ENCODE peak calls at places on chromosomes 13 and 19, in ten cellular contexts. Z is cardiac muscle cell; C is stomach; K is endodermal cell; R is CD8-positive, alpha-beta T cell; D is adrenal gland; E is Panc1; B is tibial artery; I is upper lobe of right lung; W is small intestine. O is an unnamed sample.

GRCh38 chr13:63048648-63049047 is 1633.0 kb upstream of the PCDH20 start:
- DNase-seq in B (no peak), I (no peak), W (no peak), C (no peak), D (no peak), Z (no peak), K (no peak), R (no peak), E (no peak), O (no peak)

GRCh38 chr13:45316210-45316799 is 24.7 kb downstream of the TPT1 start:
- DNase-seq in W (no peak), I (no peak), K (peak; percentile 49), E (no peak), C (no peak), B (no peak), D (no peak), R (no peak), Z (no peak), O (no peak)

GRCh38 chr13:69617587-69617986 is 490.0 kb upstream of the ATXN8OS start:
- DNase-seq in K (no peak), R (no peak), C (no peak), I (no peak), Z (no peak), E (no peak), D (no peak), B (no peak), W (no peak), O (no peak)

GRCh38 chr13:114282143-114282685 is 813 bp downstream of the UPF3A start:
- DNase-seq in K (peak; percentile 75), B (peak; percentile 70), C (peak; percentile 47), I (peak; percentile 78), W (no peak), Z (no peak), D (peak; percentile 56), R (peak; percentile 78), E (no peak), O (peak; percentile 90)

GRCh38 chr19:14979498-14980255 is at the start of gene SLC1A6:
- DNase-seq in D (no peak), E (no peak), B (no peak), C (no peak), K (peak; percentile 90), I (no peak), Z (no peak), R (no peak), W (no peak), O (no peak)

GRCh38 chr19:21765151-21765550 is 2.2 kb downstream of the ZNF100 start:
- DNase-seq in I (no peak), W (no peak), R (no peak), K (no peak), Z (no peak), B (no peak), C (no peak), D (no peak), E (no peak), O (no peak)

GRCh38 chr19:43430976-43431375 is 16.3 kb downstream of the TEX101 start:
- DNase-seq in Z (no peak), E (no peak), I (no peak), R (no peak), K (no peak), D (no peak), W (no peak), B (no peak), C (no peak), O (no peak)

GRCh38 chr13:109790951-109791605 is 4.7 kb upstream of the IRS2 start:
- DNase-seq in I (no peak), E (no peak), B (no peak), Z (peak; percentile 52), R (peak; percentile 43), W (peak; percentile 57), D (peak; percentile 40), K (peak; percentile 75), C (no peak), O (no peak)

GRCh38 chr13:24557121-24557520 is 44.5 kb upstream of the PARP4 start:
- DNase-seq in K (no peak), D (no peak), E (no peak), I (no peak), C (no peak), Z (peak; percentile 29), B (no peak), W (no peak), R (no peak), O (no peak)

GRCh38 chr19:56832352-56832928 is 8.1 kb downstream of the PEG3 start:
- DNase-seq in Z (no peak), R (no peak), W (no peak), K (no peak), B (no peak), D (no peak), E (no peak), C (no peak), I (no peak), O (no peak)

GRCh38 chr13:93079294-93079693 is 147.3 kb upstream of the GPC6 start:
- DNase-seq in D (no peak), E (no peak), C (no peak), I (no peak), Z (peak; percentile 68), B (no peak), W (no peak), K (no peak), R (no peak), O (no peak)

GRCh38 chr13:76397413-76397812 is 488.8 kb downstream of the KCTD12 start:
- DNase-seq in C (no peak), I (no peak), E (no peak), B (no peak), Z (no peak), K (no peak), D (no peak), W (no peak), R (no peak), O (no peak)

GRCh38 chr13:24747248-24748151 is 16.5 kb upstream of the RNF17 start:
- DNase-seq in K (peak; percentile 78), R (no peak), B (no peak), E (no peak), Z (peak; percentile 30), D (no peak), C (no peak), I (peak; percentile 64), W (no peak), O (no peak)

DNA sequence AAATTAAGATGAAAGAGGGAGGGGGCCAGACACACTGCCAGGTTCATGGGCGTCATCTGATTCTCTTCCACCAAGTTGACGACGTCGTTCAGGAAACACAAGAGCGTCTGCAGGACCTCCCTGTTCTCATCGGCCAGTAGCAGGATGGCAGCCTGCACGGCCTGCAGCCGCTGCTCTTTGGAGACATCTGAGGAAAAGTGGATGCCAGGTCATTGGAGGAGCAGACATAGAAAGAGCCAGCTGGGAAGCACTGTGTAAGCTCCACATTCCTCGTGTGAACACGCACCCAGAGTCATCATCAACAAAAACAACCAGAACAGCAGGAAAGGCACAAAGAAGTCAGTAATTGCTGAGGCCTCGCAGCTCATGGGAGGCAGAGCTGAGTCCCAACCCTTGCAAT is 96.5 kb downstream of the KL start:
- DNase-seq in Z (no peak), C (no peak), B (no peak), R (no peak), K (no peak), W (no peak), I (no peak), E (no peak), D (no peak), O (no peak)
- H3K36me3 ChIP-seq in Z (peaks cover 37% of the 10 kb centered on the region), C (peaks cover 77% of the 10 kb centered on the region), B (peaks cover 42% of the 10 kb centered on the region), R (no peaks in the 10 kb centered on the region), K (no peaks in the 10 kb centered on the region), W (no peaks in the 10 kb centered on the region), I (peaks cover 76% of the 10 kb centered on the region), E (no peaks in the 10 kb centered on the region), D (no peaks in the 10 kb centered on the region), O (no peaks in the 10 kb centered on the region)

GRCh38 chr19:4446801-4447200 is 10.8 kb downstream of the UBXN6 start:
- DNase-seq in D (no peak), Z (no peak), K (no peak), W (no peak), R (no peak), C (no peak), B (no peak), E (no peak), I (no peak), O (no peak)
- H3K36me3 ChIP-seq in D (no peaks in the 10 kb centered on the region), Z (peaks cover 35% of the 10 kb centered on the region), K (peaks cover 18% of the 10 kb centered on the region), W (peaks cover 25% of the 10 kb centered on the region), R (peaks cover 16% of the 10 kb centered on the region), C (peaks cover 81% of the 10 kb centered on the region), B (peaks cover 54% of the 10 kb centered on the region), E (no peaks in the 10 kb centered on the region), I (peaks cover 74% of the 10 kb centered on the region), O (peaks cover 81% of the 10 kb centered on the region)

GRCh38 chr19:1819211-1819975 is 7.3 kb upstream of the ATP8B3 start:
- DNase-seq in B (no peak), R (no peak), C (no peak), I (no peak), E (no peak), D (no peak), K (no peak), W (no peak), Z (no peak), O (peak; percentile 63)

GRCh38 chr19:1815605-1816529 is 3.8 kb upstream of the ATP8B3 start:
- DNase-seq in K (no peak), Z (no peak), R (no peak), C (no peak), E (no peak), I (no peak), D (no peak), B (no peak), W (no peak), O (peak; percentile 69)

GRCh38 chr19:1816530-1817298 is 4.6 kb upstream of the ATP8B3 start:
- DNase-seq in R (no peak), D (no peak), I (no peak), E (no peak), W (no peak), Z (no peak), C (no peak), B (no peak), K (no peak), O (peak; percentile 64)

GRCh38 chr19:1818549-1819195 is 6.6 kb upstream of the ATP8B3 start:
- DNase-seq in W (no peak), B (no peak), E (no peak), C (no peak), D (no peak), I (no peak), R (no peak), Z (no peak), K (no peak), O (peak; percentile 74)

DNA sequence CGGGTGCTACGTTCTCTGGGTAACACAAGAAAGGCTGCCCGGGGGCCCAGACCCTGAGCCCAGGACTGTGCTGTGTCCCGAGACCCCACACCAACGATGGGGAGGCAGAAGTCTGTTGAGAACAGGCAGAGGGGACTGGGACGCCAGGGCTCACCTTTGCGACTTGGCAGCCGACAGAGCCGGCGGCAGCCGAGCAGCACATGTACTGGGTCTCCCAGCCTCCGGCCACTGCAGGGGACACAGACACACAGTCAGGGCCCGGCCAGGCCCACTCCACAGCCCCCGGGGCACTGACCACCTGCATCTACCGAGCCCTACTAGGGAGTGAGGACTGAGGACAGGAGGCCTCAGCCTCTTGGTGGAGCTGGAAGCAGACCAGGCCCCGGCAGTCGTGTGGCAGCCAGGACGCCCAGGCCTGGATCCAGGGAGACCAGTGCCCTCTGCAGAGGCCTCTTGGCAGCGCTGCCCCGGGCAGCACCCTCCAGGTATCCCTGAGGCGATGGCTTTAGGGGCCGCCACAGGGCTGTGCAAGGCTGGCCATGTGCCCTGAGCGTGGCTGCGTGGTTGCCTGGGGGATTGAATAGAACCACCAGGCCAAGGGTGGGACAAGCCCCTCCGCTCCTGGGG is 5.6 kb upstream of the ATP8B3 start:
- DNase-seq in D (no peak), Z (no peak), E (no peak), C (no peak), W (no peak), R (no peak), B (no peak), I (no peak), K (no peak), O (peak; percentile 69)
- H3K36me3 ChIP-seq in D (no peaks in the 10 kb centered on the region), Z (peaks cover 18% of the 10 kb centered on the region), E (no peaks in the 10 kb centered on the region), C (peaks cover 81% of the 10 kb centered on the region), W (peaks cover 35% of the 10 kb centered on the region), R (peaks cover 26% of the 10 kb centered on the region), B (peaks cover 54% of the 10 kb centered on the region), I (peaks cover 77% of the 10 kb centered on the region), K (peaks cover 17% of the 10 kb centered on the region), O (peaks cover 84% of the 10 kb centered on the region)

GRCh38 chr19:30254214-30254613 is 118.0 kb upstream of the ZNF536 start:
- DNase-seq in C (no peak), D (no peak), I (no peak), E (no peak), Z (no peak), B (no peak), K (peak; percentile 14), R (no peak), W (no peak), O (no peak)
- H3K36me3 ChIP-seq in C (no peaks in the 10 kb centered on the region), D (no peaks in the 10 kb centered on the region), I (no peaks in the 10 kb centered on the region), E (no peaks in the 10 kb centered on the region), Z (no peaks in the 10 kb centered on the region), B (no peaks in the 10 kb centered on the region), K (no peaks in the 10 kb centered on the region), R (no peaks in the 10 kb centered on the region), W (no peaks in the 10 kb centered on the region), O (no peaks in the 10 kb centered on the region)